ENCODE peak calls at places on chromosomes 1 and 21, in five cellular contexts. D is cardiac muscle cell, T is IMR-90, X is stomach, L is uterus. I is an unnamed sample.

GRCh38 chr1:159653201-159653600 is 61.2 kb downstream of the CRP start:
- DNase-seq in D (no peak), T (no peak), X (no peak), L (no peak), I (no peak)

GRCh38 chr1:156052862-156053769 is 482 bp downstream of the UBQLN4 start:
- DNase-seq in D (peak; percentile 84), T (peak; percentile 69), X (peak; percentile 40), L (peak; percentile 71), I (no peak)

GRCh38 chr1:117534995-117535467 is 70.8 kb upstream of the TENT5C start:
- DNase-seq in D (peak; percentile 79), T (peak; percentile 72), X (peak; percentile 65), L (no peak), I (peak; percentile 48)

GRCh38 chr1:185402930-185403329 is 85.9 kb upstream of the IVNS1ABP start:
- DNase-seq in D (no peak), T (no peak), X (no peak), L (no peak), I (no peak)

GRCh38 chr1:242178924-242179708 is 180.2 kb upstream of the MAP1LC3C start:
- DNase-seq in D (no peak), T (no peak), X (no peak), L (no peak), I (no peak)

GRCh38 chr1:36534711-36535412 is 52.1 kb upstream of the CSF3R start:
- DNase-seq in D (no peak), T (no peak), X (no peak), L (no peak), I (no peak)

GRCh38 chr1:41699861-41700248 is 215.4 kb upstream of the EDN2 start:
- DNase-seq in D (no peak), T (no peak), X (no peak), L (no peak), I (no peak)

GRCh38 chr21:32256873-32257620 is 21.8 kb downstream of the MIS18A start:
- DNase-seq in D (peak; percentile 21), T (peak; percentile 91), X (peak; percentile 61), L (peak; percentile 83), I (no peak)

GRCh38 chr1:21854090-21854750 is 42.2 kb downstream of the LDLRAD2 start:
- DNase-seq in D (no peak), T (no peak), X (no peak), L (no peak), I (no peak)

GRCh38 chr1:40762144-40762923 is 21.3 kb upstream of the KCNQ4 start:
- DNase-seq in D (no peak), T (no peak), X (no peak), L (no peak), I (no peak)

GRCh38 chr1:75097686-75098085 is 36.5 kb upstream of the LHX8 start:
- DNase-seq in D (peak; percentile 15), T (no peak), X (no peak), L (no peak), I (no peak)

GRCh38 chr1:6008696-6009095 is 16.5 kb upstream of the NPHP4 start:
- DNase-seq in D (no peak), T (no peak), X (no peak), L (no peak), I (no peak)

GRCh38 chr1:78586572-78586971 is 33.7 kb upstream of the IFI44L start:
- DNase-seq in D (no peak), T (peak; percentile 54), X (no peak), L (no peak), I (no peak)

GRCh38 chr1:228085287-228085926 is 2.9 kb downstream of the ARF1 start:
- DNase-seq in D (peak; percentile 64), T (peak; percentile 84), X (no peak), L (no peak), I (no peak)

GRCh38 chr1:15174615-15174983 is 21.1 kb downstream of the TMEM51 start:
- DNase-seq in D (no peak), T (no peak), X (no peak), L (no peak), I (no peak)

GRCh38 chr1:34266127-34266951 is 89.6 kb downstream of the C1orf94 start:
- DNase-seq in D (peak; percentile 14), T (no peak), X (no peak), L (no peak), I (no peak)

GRCh38 chr1:240091614-240092300 is at the start of gene FMN2:
- DNase-seq in D (peak; percentile 66), T (peak; percentile 49), X (no peak), L (no peak), I (no peak)

GRCh38 chr1:153465728-153466625 is 5.5 kb upstream of the S100A7 start:
- DNase-seq in D (peak; percentile 59), T (peak; percentile 8), X (peak; percentile 42), L (peak; percentile 74), I (no peak)

GRCh38 chr21:36436829-36437744 is 42.8 kb downstream of the CLDN14 start:
- DNase-seq in D (no peak), T (no peak), X (no peak), L (no peak), I (no peak)

GRCh38 chr1:177219458-177220390 is 49.0 kb downstream of the BRINP2 start:
- DNase-seq in D (peak; percentile 46), T (no peak), X (no peak), L (no peak), I (no peak)

GRCh38 chr1:157081717-157082116 is 17.9 kb downstream of the ETV3L start:
- DNase-seq in D (no peak), T (no peak), X (no peak), L (no peak), I (no peak)

GRCh38 chr1:67832737-67833594 is at the start of gene GNG12:
- DNase-seq in D (peak; percentile 72), T (peak; percentile 73), X (peak; percentile 77), L (peak; percentile 78), I (peak; percentile 64)

GRCh38 chr1:14323665-14324630 is 274.5 kb upstream of the KAZN start:
- DNase-seq in D (no peak), T (no peak), X (no peak), L (no peak), I (no peak)

GRCh38 chr21:45990741-45991605 is 9.4 kb downstream of the COL6A1 start:
- DNase-seq in D (no peak), T (no peak), X (no peak), L (peak; percentile 24), I (no peak)

GRCh38 chr1:227788279-227789041 is 27.0 kb upstream of the PRSS38 start:
- DNase-seq in D (peak; percentile 89), T (no peak), X (peak; percentile 43), L (peak; percentile 85), I (peak; percentile 58)

GRCh38 chr1:155698382-155699038 is 9.6 kb downstream of the DAP3 start:
- DNase-seq in D (no peak), T (peak; percentile 71), X (no peak), L (no peak), I (no peak)

GRCh38 chr1:156140879-156141707 is 12.3 kb upstream of the SEMA4A start:
- DNase-seq in D (peak; percentile 61), T (peak; percentile 48), X (no peak), L (no peak), I (no peak)

GRCh38 chr1:223628233-223628632 is 37.3 kb downstream of the CAPN8 start:
- DNase-seq in D (peak; percentile 74), T (peak; percentile 12), X (peak; percentile 42), L (no peak), I (peak; percentile 45)

GRCh38 chr1:241802849-241803248 is 45.2 kb upstream of the EXO1 start:
- DNase-seq in D (no peak), T (no peak), X (no peak), L (no peak), I (no peak)

GRCh38 chr21:46229133-46229922 is 754 bp upstream of the LSS start:
- DNase-seq in D (no peak), T (no peak), X (no peak), L (peak; percentile 63), I (no peak)

GRCh38 chr1:97143236-97143882 is 421.8 kb downstream of the PTBP2 start:
- DNase-seq in D (no peak), T (peak; percentile 39), X (no peak), L (no peak), I (no peak)

DNA sequence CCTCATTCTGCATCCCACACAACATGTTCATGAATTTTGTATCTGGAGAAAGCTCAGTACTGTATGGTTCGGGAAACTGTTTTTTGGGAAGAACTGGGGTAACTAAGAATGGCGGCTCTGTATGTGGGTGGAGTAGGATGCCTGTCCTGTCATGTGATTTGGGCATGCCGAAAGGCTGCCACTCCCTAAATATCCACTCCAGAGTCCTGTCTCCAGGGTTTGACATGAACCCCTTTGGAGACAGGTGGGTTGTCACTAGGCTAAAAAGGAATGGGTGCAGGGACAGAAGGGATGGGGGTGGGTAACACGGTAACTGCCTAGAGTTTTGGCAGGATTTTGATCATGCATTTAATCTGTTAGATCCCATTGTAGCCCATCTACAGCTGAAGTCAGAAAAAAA is 150.2 kb downstream of the KCNJ6 start:
- DNase-seq in D (no peak), T (no peak), X (no peak), L (no peak), I (no peak)
- H3K4me1 ChIP-seq in D (no peaks in the 10 kb centered on the region), T (peaks cover 2% of the 10 kb centered on the region), X (no peaks in the 10 kb centered on the region), L (no peaks in the 10 kb centered on the region), I (no peaks in the 10 kb centered on the region)

DNA sequence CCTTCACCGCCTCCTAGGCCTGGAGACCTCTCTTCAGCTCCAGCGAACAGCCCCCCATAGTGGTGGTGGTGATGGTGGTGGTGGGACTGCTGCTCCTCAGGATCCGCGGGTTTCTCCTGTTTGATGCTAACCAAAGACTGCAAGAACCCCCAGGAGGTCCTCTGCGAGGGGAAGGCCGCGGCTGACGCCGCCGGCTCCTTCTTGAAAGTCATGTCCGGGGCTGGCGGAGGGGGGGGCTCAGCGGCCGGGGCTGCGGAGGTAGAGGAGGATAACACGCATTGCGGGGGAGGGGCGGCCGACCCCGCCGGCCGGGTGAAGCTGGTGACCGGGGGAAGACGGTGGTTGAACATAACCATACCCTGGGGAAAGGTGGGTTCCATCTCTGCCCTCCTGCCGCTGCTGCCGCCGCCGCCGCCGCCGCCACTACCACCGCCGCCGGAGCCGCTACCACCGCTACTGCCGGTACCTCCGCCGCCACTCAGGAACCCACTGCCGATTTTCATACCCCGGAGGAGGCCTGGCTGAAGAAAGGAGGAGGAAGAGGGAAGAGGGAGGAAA is 554 bp downstream of the ZNF281 start:
- DNase-seq in D (peak; percentile 37), T (peak; percentile 33), X (peak; percentile 36), L (peak; percentile 24), I (no peak)
- H3K36me3 ChIP-seq in D (peaks cover 8% of the 10 kb centered on the region), T (peaks cover 20% of the 10 kb centered on the region), X (peaks cover 7% of the 10 kb centered on the region), L (no peaks in the 10 kb centered on the region), I (peaks cover 14% of the 10 kb centered on the region)

DNA sequence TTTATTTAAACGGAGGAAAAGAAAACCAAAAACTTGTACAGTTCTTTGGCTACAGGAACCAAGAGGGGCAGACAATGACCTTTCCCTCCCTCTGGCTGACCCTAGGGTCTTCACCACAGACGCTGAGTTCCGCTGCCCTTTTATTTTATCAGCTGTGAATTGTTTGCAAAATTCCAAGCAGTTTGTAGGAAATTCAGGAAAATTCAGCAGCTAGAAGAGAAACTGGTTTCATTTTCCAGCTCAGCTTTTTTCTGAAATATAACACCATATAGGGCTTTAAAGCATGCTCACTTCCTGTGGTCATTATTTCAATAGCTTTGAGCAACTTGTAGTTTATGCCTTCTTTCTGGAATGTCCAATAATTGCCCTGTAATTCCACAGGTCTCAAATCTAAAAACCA is 5.5 kb upstream of the PIK3R3 start:
- DNase-seq in D (no peak), T (peak; percentile 76), X (no peak), L (no peak), I (no peak)
- H3K27ac ChIP-seq in D (no peak overlapping the region), T (peak overlapping the region; percentile 94), X (no peak overlapping the region), L (peak overlapping the region; percentile 31), I (no peak overlapping the region)

DNA sequence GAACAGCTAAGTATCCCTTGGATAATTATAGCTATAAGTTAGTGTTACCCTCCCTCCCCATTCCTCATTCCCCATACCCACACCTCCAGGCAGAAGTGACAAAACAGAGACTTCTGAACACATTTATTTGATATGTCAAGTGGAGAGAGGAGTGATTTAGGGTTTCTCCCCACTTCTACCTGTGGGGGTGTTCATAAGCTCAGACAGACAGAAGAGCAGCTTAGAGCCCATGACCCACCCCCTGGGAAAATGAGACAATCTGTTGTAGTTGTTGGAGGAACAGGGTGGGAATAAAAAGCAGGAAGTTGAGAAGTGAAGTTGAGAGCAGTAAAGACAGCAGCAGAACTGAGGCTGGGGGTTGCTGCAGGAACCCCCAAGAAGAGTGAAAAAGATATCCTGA is 1.5 kb upstream of the LIX1L start:
- DNase-seq in D (no peak), T (no peak), X (no peak), L (no peak), I (no peak)
- H3K4me1 ChIP-seq in D (peaks cover 52% of the 10 kb centered on the region), T (peaks cover 30% of the 10 kb centered on the region), X (peaks cover 41% of the 10 kb centered on the region), L (peaks cover 13% of the 10 kb centered on the region), I (peaks cover 3% of the 10 kb centered on the region)